ENCODE peak calls at places on chromosomes 3 and 15, in six cellular contexts. One of them, this sample, is unnamed.

GRCh38 chr3:136464502-136464901 is 214.4 kb downstream of the PCCB start:
- DNase-seq in mesothelial cell of epicardium: no peak
- DNase-seq in A549: no peak
- DNase-seq in foreskin fibroblast: peak; percentile 70
- DNase-seq in fibroblast of villous mesenchyme: no peak
- DNase-seq in fibroblast of lung: peak; percentile 43
- DNase-seq in this sample: no peak

GRCh38 chr15:72907733-72908132 is 124.2 kb upstream of the ADPGK start:
- DNase-seq in mesothelial cell of epicardium: peak; percentile 83
- DNase-seq in A549: no peak
- DNase-seq in foreskin fibroblast: no peak
- DNase-seq in fibroblast of villous mesenchyme: peak; percentile 23
- DNase-seq in fibroblast of lung: no peak
- DNase-seq in this sample: no peak

GRCh38 chr3:170531557-170532335 is 54.1 kb downstream of the SLC7A14 start:
- DNase-seq in mesothelial cell of epicardium: no peak
- DNase-seq in A549: no peak
- DNase-seq in foreskin fibroblast: peak; percentile 58
- DNase-seq in fibroblast of villous mesenchyme: no peak
- DNase-seq in fibroblast of lung: no peak
- DNase-seq in this sample: no peak

GRCh38 chr15:90190606-90191343 is 10.4 kb upstream of the SEMA4B start:
- DNase-seq in mesothelial cell of epicardium: no peak
- DNase-seq in A549: no peak
- DNase-seq in foreskin fibroblast: no peak
- DNase-seq in fibroblast of villous mesenchyme: no peak
- DNase-seq in fibroblast of lung: no peak
- DNase-seq in this sample: no peak

GRCh38 chr3:86986666-86987420 is 4.1 kb downstream of the VGLL3 start:
- DNase-seq in mesothelial cell of epicardium: no peak
- DNase-seq in A549: no peak
- DNase-seq in foreskin fibroblast: no peak
- DNase-seq in fibroblast of villous mesenchyme: peak; percentile 51
- DNase-seq in fibroblast of lung: peak; percentile 76
- DNase-seq in this sample: no peak

GRCh38 chr15:59764775-59765174 is 75.7 kb upstream of the BNIP2 start:
- DNase-seq in mesothelial cell of epicardium: no peak
- DNase-seq in A549: no peak
- DNase-seq in foreskin fibroblast: no peak
- DNase-seq in fibroblast of villous mesenchyme: no peak
- DNase-seq in fibroblast of lung: no peak
- DNase-seq in this sample: no peak

GRCh38 chr3:5891721-5892120 is 704.2 kb downstream of the EDEM1 start:
- DNase-seq in mesothelial cell of epicardium: no peak
- DNase-seq in A549: no peak
- DNase-seq in foreskin fibroblast: no peak
- DNase-seq in fibroblast of villous mesenchyme: no peak
- DNase-seq in fibroblast of lung: no peak
- DNase-seq in this sample: no peak

GRCh38 chr3:155745795-155746550 is 1.1 kb upstream of the PLCH1 start:
- DNase-seq in mesothelial cell of epicardium: no peak
- DNase-seq in A549: peak; percentile 68
- DNase-seq in foreskin fibroblast: no peak
- DNase-seq in fibroblast of villous mesenchyme: no peak
- DNase-seq in fibroblast of lung: no peak
- DNase-seq in this sample: no peak

GRCh38 chr3:72143322-72143721 is 358.4 kb upstream of the PROK2 start:
- DNase-seq in mesothelial cell of epicardium: no peak
- DNase-seq in A549: no peak
- DNase-seq in foreskin fibroblast: peak; percentile 62
- DNase-seq in fibroblast of villous mesenchyme: no peak
- DNase-seq in fibroblast of lung: peak; percentile 61
- DNase-seq in this sample: no peak

GRCh38 chr3:8488877-8489865 is 12.5 kb upstream of the LMCD1 start:
- DNase-seq in mesothelial cell of epicardium: no peak
- DNase-seq in A549: no peak
- DNase-seq in foreskin fibroblast: no peak
- DNase-seq in fibroblast of villous mesenchyme: peak; percentile 80
- DNase-seq in fibroblast of lung: peak; percentile 43
- DNase-seq in this sample: no peak

GRCh38 chr3:173553635-173554280 is 156.2 kb downstream of the NLGN1 start:
- DNase-seq in mesothelial cell of epicardium: no peak
- DNase-seq in A549: peak; percentile 2
- DNase-seq in foreskin fibroblast: peak; percentile 11
- DNase-seq in fibroblast of villous mesenchyme: peak; percentile 34
- DNase-seq in fibroblast of lung: peak; percentile 65
- DNase-seq in this sample: no peak

GRCh38 chr3:9947025-9947995 is 4.9 kb downstream of the PRRT3 start:
- DNase-seq in mesothelial cell of epicardium: peak; percentile 71
- DNase-seq in A549: peak; percentile 87
- DNase-seq in foreskin fibroblast: peak; percentile 83
- DNase-seq in fibroblast of villous mesenchyme: peak; percentile 73
- DNase-seq in fibroblast of lung: peak; percentile 70
- DNase-seq in this sample: no peak

GRCh38 chr3:165544432-165544831 is 292.8 kb downstream of the BCHE start:
- DNase-seq in mesothelial cell of epicardium: no peak
- DNase-seq in A549: no peak
- DNase-seq in foreskin fibroblast: no peak
- DNase-seq in fibroblast of villous mesenchyme: no peak
- DNase-seq in fibroblast of lung: no peak
- DNase-seq in this sample: no peak

GRCh38 chr15:47194718-47195117 is 522.6 kb upstream of the SEMA6D start:
- DNase-seq in mesothelial cell of epicardium: no peak
- DNase-seq in A549: no peak
- DNase-seq in foreskin fibroblast: peak; percentile 29
- DNase-seq in fibroblast of villous mesenchyme: peak; percentile 32
- DNase-seq in fibroblast of lung: peak; percentile 72
- DNase-seq in this sample: no peak

DNA sequence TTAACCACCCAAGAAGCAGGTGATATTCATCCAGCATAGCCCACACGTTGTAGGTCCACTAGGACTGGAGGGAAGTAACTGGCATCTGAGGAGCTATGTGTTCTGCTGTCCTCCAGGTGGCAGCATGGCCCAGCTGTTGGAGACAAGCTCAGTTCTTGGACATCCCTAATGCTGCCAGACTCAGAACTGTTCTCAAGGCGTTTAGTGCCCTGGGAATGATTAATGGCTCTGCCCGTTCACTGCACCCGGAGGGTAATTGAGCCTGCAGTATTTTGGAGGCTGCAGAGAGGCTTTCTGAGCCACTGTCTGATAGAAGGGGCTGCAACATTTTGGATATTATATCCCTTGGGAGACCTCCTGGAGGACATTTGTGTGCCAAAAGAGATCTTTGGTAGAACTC is 521.2 kb upstream of the SEMA6D start:
- DNase-seq in mesothelial cell of epicardium: peak; percentile 81
- DNase-seq in A549: peak; percentile 6
- DNase-seq in foreskin fibroblast: peak; percentile 81
- DNase-seq in fibroblast of villous mesenchyme: peak; percentile 82
- DNase-seq in fibroblast of lung: peak; percentile 91
- DNase-seq in this sample: peak; percentile 23
- TF ChIP-seq CTCF in mesothelial cell of epicardium: peak; percentile 83
- TF ChIP-seq CTCF in A549: peak; percentile 39
- TF ChIP-seq CTCF in foreskin fibroblast: peak; percentile 77
- TF ChIP-seq CTCF in fibroblast of villous mesenchyme: peak; percentile 93
- TF ChIP-seq CTCF in fibroblast of lung: peak; percentile 93
- TF ChIP-seq CTCF in this sample: peak; percentile 46

DNA sequence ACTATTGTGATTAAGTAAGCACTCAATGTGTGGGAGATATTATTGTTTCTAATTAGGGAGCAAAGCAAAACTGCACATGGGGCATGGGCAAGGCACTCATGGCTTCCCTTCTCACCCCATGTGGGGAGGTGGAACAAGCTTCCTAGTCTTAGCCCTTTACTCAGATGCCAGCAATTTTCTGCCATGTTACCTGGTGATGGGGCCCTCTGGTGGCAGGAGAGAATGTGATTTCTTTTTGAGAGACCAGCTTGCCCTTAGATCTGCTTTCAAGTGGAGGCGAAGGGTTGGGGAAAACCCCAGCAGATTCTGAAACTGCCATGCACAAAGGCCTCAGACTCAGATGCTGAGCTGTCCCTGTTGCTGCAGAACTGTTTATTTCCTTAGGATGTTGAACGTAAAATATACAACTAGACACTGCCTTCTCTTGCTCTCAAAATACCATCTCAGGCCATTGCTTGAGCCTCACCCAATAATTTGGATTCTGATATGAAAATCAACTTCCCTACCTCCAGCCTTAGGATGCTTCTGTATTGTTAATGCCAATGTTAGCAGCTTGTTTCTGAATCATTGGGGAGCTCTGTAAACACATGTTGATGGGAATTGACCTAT is 130.2 kb upstream of the TPRG1 start:
- DNase-seq in mesothelial cell of epicardium: no peak
- DNase-seq in A549: peak; percentile 13
- DNase-seq in foreskin fibroblast: peak; percentile 7
- DNase-seq in fibroblast of villous mesenchyme: peak; percentile 52
- DNase-seq in fibroblast of lung: peak; percentile 55
- DNase-seq in this sample: peak; percentile 33
- TF ChIP-seq CTCF in mesothelial cell of epicardium: peak; percentile 40
- TF ChIP-seq CTCF in A549: peak; percentile 41
- TF ChIP-seq CTCF in foreskin fibroblast: peak; percentile 48
- TF ChIP-seq CTCF in fibroblast of villous mesenchyme: peak; percentile 69
- TF ChIP-seq CTCF in fibroblast of lung: peak; percentile 57
- TF ChIP-seq CTCF in this sample: peak; percentile 40

DNA sequence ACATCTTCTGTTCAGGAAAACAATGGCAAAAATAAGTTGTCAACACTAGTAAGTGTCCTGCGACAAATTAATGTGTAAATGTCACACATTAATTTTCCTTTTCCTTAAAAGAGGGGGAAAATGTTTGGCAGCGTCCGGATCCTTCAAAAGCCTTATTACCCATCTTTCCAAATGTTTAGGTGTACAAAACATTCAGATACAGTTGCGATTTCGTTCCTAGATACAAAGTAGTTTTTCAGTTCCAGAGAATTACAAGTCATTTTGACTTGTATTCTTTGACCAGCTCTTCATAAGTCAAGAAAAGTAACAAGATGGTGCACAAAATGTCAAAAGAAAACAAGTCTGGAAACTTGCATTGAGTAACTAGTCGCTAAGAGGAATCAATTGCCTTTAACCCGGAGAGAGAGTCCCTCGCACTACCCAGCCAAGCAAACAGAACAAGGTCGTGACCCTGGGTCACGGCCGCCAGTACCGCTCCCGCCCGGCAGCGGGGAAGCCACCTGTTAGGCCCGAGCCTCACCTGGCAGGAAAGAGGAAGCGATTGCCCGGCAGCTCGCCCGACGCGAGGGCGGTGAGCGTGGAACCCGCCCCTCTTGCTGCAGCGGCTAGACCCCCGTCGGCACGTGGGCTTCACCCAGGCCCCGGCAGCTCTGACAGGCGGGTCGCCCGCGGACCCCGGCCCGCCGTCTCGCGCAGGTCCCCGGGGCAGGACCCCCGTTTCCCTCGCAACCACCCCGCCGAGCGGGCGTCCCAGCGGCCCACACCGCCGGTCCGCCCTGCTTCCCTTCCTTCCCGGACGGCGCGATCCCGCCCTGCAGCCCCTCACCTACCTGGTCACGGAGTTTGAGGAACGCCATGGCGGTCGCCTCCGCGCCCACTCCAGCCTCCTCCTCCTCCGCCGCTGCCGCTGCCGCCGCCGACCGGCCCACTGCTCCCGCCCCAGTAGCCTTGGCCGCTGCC is 61.0 kb upstream of the ANKRD28 start:
- DNase-seq in mesothelial cell of epicardium: peak; percentile 59
- DNase-seq in A549: peak; percentile 38
- DNase-seq in foreskin fibroblast: peak; percentile 4
- DNase-seq in fibroblast of villous mesenchyme: peak; percentile 6
- DNase-seq in fibroblast of lung: peak; percentile 9
- DNase-seq in this sample: peak; percentile 38
- TF ChIP-seq CTCF in mesothelial cell of epicardium: no peak
- TF ChIP-seq CTCF in A549: no peak
- TF ChIP-seq CTCF in foreskin fibroblast: no peak
- TF ChIP-seq CTCF in fibroblast of villous mesenchyme: no peak
- TF ChIP-seq CTCF in fibroblast of lung: no peak
- TF ChIP-seq CTCF in this sample: no peak

GRCh38 chr3:186589115-186589514 is 18.6 kb downstream of the DNAJB11 start:
- DNase-seq in mesothelial cell of epicardium: no peak
- DNase-seq in A549: peak; percentile 27
- DNase-seq in foreskin fibroblast: peak; percentile 42
- DNase-seq in fibroblast of villous mesenchyme: peak; percentile 53
- DNase-seq in fibroblast of lung: peak; percentile 51
- DNase-seq in this sample: no peak
- TF ChIP-seq CTCF in mesothelial cell of epicardium: peak; percentile 29
- TF ChIP-seq CTCF in A549: peak; percentile 48
- TF ChIP-seq CTCF in foreskin fibroblast: no peak
- TF ChIP-seq CTCF in fibroblast of villous mesenchyme: peak; percentile 39
- TF ChIP-seq CTCF in fibroblast of lung: peak; percentile 40
- TF ChIP-seq CTCF in this sample: no peak

GRCh38 chr3:11719406-11720219 is 75.9 kb upstream of the VGLL4 start:
- DNase-seq in mesothelial cell of epicardium: peak; percentile 94
- DNase-seq in A549: peak; percentile 89
- DNase-seq in foreskin fibroblast: peak; percentile 63
- DNase-seq in fibroblast of villous mesenchyme: peak; percentile 18
- DNase-seq in fibroblast of lung: peak; percentile 34
- DNase-seq in this sample: peak; percentile 39

GRCh38 chr3:11718582-11719405 is 75.1 kb upstream of the VGLL4 start:
- DNase-seq in mesothelial cell of epicardium: peak; percentile 64
- DNase-seq in A549: peak; percentile 66
- DNase-seq in foreskin fibroblast: peak; percentile 53
- DNase-seq in fibroblast of villous mesenchyme: peak; percentile 69
- DNase-seq in fibroblast of lung: peak; percentile 64
- DNase-seq in this sample: no peak

GRCh38 chr3:11721114-11721440 is 77.4 kb upstream of the VGLL4 start:
- DNase-seq in mesothelial cell of epicardium: no peak
- DNase-seq in A549: no peak
- DNase-seq in foreskin fibroblast: no peak
- DNase-seq in fibroblast of villous mesenchyme: peak; percentile 67
- DNase-seq in fibroblast of lung: peak; percentile 8
- DNase-seq in this sample: no peak

GRCh38 chr3:11717768-11718581 is 74.3 kb upstream of the VGLL4 start:
- DNase-seq in mesothelial cell of epicardium: no peak
- DNase-seq in A549: peak; percentile 38
- DNase-seq in foreskin fibroblast: no peak
- DNase-seq in fibroblast of villous mesenchyme: peak; percentile 61
- DNase-seq in fibroblast of lung: peak; percentile 50
- DNase-seq in this sample: no peak

GRCh38 chr3:11720220-11721113 is 76.8 kb upstream of the VGLL4 start:
- DNase-seq in mesothelial cell of epicardium: peak; percentile 73
- DNase-seq in A549: peak; percentile 71
- DNase-seq in foreskin fibroblast: peak; percentile 65
- DNase-seq in fibroblast of villous mesenchyme: peak; percentile 70
- DNase-seq in fibroblast of lung: peak; percentile 77
- DNase-seq in this sample: peak; percentile 28
- TF ChIP-seq CTCF in mesothelial cell of epicardium: no peak
- TF ChIP-seq CTCF in A549: no peak
- TF ChIP-seq CTCF in foreskin fibroblast: no peak
- TF ChIP-seq CTCF in fibroblast of villous mesenchyme: no peak
- TF ChIP-seq CTCF in fibroblast of lung: peak; percentile 5
- TF ChIP-seq CTCF in this sample: no peak